ENCODE peak calls at places on chromosomes 6 and 20, in ten cellular contexts. S, D, Y, F, N, B, G, U, O and I are unnamed samples.

GRCh38 chr20:39029324-39029820 is 67.2 kb downstream of the DHX35 start:
- DNase-seq in B (no peak), Y (no peak), N (no peak), G (no peak), O (no peak), S (no peak), D (no peak), F (no peak), U (no peak), I (no peak)

GRCh38 chr6:119368917-119369316 is 19.4 kb upstream of the MAN1A1 start:
- DNase-seq in N (no peak), D (no peak), G (no peak), Y (no peak), F (no peak), S (no peak), U (no peak), B (no peak), O (no peak), I (no peak)

GRCh38 chr20:43971233-43971632 is 56.6 kb downstream of the TOX2 start:
- DNase-seq in B (no peak), N (no peak), D (no peak), F (no peak), Y (no peak), O (no peak), S (no peak), G (no peak), U (no peak), I (no peak)

GRCh38 chr6:94584211-94584610 is 993.1 kb upstream of the MANEA start:
- DNase-seq in O (no peak), Y (no peak), G (no peak), F (no peak), U (no peak), S (no peak), B (no peak), D (no peak), N (no peak), I (no peak)

GRCh38 chr20:51220293-51220706 is 197.4 kb upstream of the KCNG1 start:
- DNase-seq in G (peak), N (no peak), B (no peak), D (no peak), U (no peak), S (no peak), F (peak), Y (peak), O (peak), I (no peak)

GRCh38 chr6:84046755-84047154 is 13.2 kb downstream of the MRAP2 start:
- DNase-seq in U (no peak), S (no peak), G (no peak), B (no peak), D (no peak), O (no peak), F (no peak), Y (no peak), N (no peak), I (no peak)

GRCh38 chr6:143878272-143878760 is 14.0 kb downstream of the ZC2HC1B start:
- DNase-seq in Y (peak), G (peak), O (no peak), S (no peak), B (no peak), N (no peak), F (peak), D (no peak), U (no peak), I (no peak)

GRCh38 chr6:144104898-144105487 is 9.6 kb upstream of the SF3B5 start:
- DNase-seq in Y (peak), G (peak), S (peak), N (no peak), O (peak), F (peak), B (no peak), D (peak), U (peak), I (no peak)

GRCh38 chr6:55033021-55033546 is 141.2 kb upstream of the HCRTR2 start:
- DNase-seq in U (no peak), D (no peak), F (no peak), O (no peak), Y (no peak), B (no peak), N (no peak), G (no peak), S (no peak), I (no peak)

GRCh38 chr20:32906200-32906599 is 47.5 kb downstream of the EFCAB8 start:
- DNase-seq in U (no peak), O (no peak), G (no peak), B (no peak), Y (no peak), D (no peak), N (no peak), S (no peak), F (no peak), I (no peak)

GRCh38 chr20:36102809-36103596 is 51.5 kb upstream of the EPB41L1 start:
- DNase-seq in B (no peak), O (no peak), S (no peak), U (no peak), D (no peak), F (no peak), N (no peak), G (no peak), Y (peak), I (no peak)

GRCh38 chr6:164927288-164928040 is 381.9 kb downstream of the C6orf118 start:
- DNase-seq in U (peak), G (peak), D (peak), S (peak), Y (peak), F (peak), B (peak), O (peak), N (no peak), I (peak)

GRCh38 chr6:21171801-21172200 is 421.8 kb upstream of the SOX4 start:
- DNase-seq in D (no peak), S (no peak), G (no peak), Y (no peak), U (no peak), F (peak), O (no peak), B (no peak), N (no peak), I (no peak)

GRCh38 chr6:25346064-25346463 is 66.9 kb downstream of the CARMIL1 start:
- DNase-seq in B (no peak), S (no peak), D (no peak), F (no peak), O (no peak), Y (no peak), N (no peak), G (no peak), U (no peak), I (no peak)

GRCh38 chr6:94894300-94894699 is 683.0 kb upstream of the MANEA start:
- DNase-seq in S (no peak), U (no peak), O (no peak), Y (no peak), N (no peak), B (no peak), F (no peak), D (no peak), G (no peak), I (no peak)

GRCh38 chr6:167840526-167841179 is 13.9 kb downstream of the AFDN start:
- DNase-seq in U (no peak), Y (no peak), D (no peak), B (no peak), S (no peak), O (no peak), F (no peak), N (no peak), G (no peak), I (no peak)

GRCh38 chr20:42959996-42960395 is 229.7 kb downstream of the PTPRT start:
- DNase-seq in N (no peak), Y (no peak), G (no peak), O (no peak), S (no peak), F (no peak), U (no peak), B (no peak), D (no peak), I (no peak)

GRCh38 chr6:10163159-10163962 is 251.5 kb downstream of the TFAP2A start:
- DNase-seq in S (no peak), D (no peak), U (peak), B (no peak), N (no peak), F (no peak), G (no peak), O (no peak), Y (no peak), I (no peak)

GRCh38 chr6:142845624-142846458 is 99.1 kb downstream of the HIVEP2 start:
- DNase-seq in B (peak), O (peak), S (peak), F (peak), Y (peak), U (peak), G (peak), N (peak), D (peak), I (peak)
- TF ChIP-seq CTCF in B (no peak), O (no peak), S (no peak), F (no peak), Y (no peak), U (no peak), G (no peak), N (no peak), D (no peak), I (no peak)

GRCh38 chr6:15299430-15300131 is 53.7 kb downstream of the JARID2 start:
- DNase-seq in D (no peak), F (no peak), U (no peak), G (peak), Y (no peak), N (no peak), B (peak), S (no peak), O (peak), I (peak)
- H3K4me3 ChIP-seq in D (no peak), F (no peak), U (no peak), G (no peak), Y (no peak), N (no peak), B (no peak), S (peak), O (no peak), I (no peak)

GRCh38 chr6:133817460-133818047 is 71.4 kb upstream of the TCF21 start:
- DNase-seq in O (no peak), B (peak), U (no peak), N (no peak), S (peak), F (no peak), Y (no peak), G (no peak), D (no peak), I (no peak)
- TF ChIP-seq CTCF in O (no peak), B (peak), U (peak), N (peak), S (peak), F (peak), Y (peak), G (peak), D (peak), I (peak)

GRCh38 chr6:32367641-32368040 is 4.1 kb downstream of the TSBP1 start:
- DNase-seq in B (no peak), O (no peak), G (no peak), Y (no peak), S (no peak), F (no peak), D (no peak), N (no peak), U (no peak), I (no peak)
- H3K4me3 ChIP-seq in B (no peak), O (no peak), G (no peak), Y (no peak), S (no peak), F (no peak), D (no peak), N (no peak), U (no peak), I (no peak)

GRCh38 chr20:21125072-21125848 is 622 bp upstream of the KIZ start:
- DNase-seq in O (no peak), B (peak), F (peak), N (no peak), U (no peak), D (no peak), Y (peak), G (peak), S (peak), I (peak)
- TF ChIP-seq CTCF in O (no peak), B (no peak), F (peak), N (no peak), U (peak), D (peak), Y (peak), G (no peak), S (peak), I (peak)

GRCh38 chr20:63709149-63709527 is 1.3 kb downstream of the ZGPAT start:
- DNase-seq in Y (no peak), U (no peak), D (no peak), F (no peak), S (no peak), N (no peak), G (no peak), B (peak), O (no peak), I (no peak)
- H3K4me3 ChIP-seq in Y (peak), U (peak), D (peak), F (peak), S (peak), N (no peak), G (peak), B (no peak), O (no peak), I (peak)